ENCODE peak calls at places on chromosomes 13 and 19, in eight cellular contexts. Q is right lobe of liver, Z is left ventricle myocardium inferior, M is OCI-LY7, E is fibroblast of lung, S is PC-3, Y is breast epithelium, G is gastrocnemius medialis. X is an unnamed sample. For H3K9me3, the result is how much of the 10 kb centered on the place peaks cover.

GRCh38 chr19:6862673-6863078 is 24.7 kb upstream of the ADGRE1 start:
- DNase-seq in E (peak), Q (peak), S (peak), G (peak), M (peak), Y (peak), Z (peak), X (no peak)

GRCh38 chr19:1774999-1775772 is 21.9 kb downstream of the ONECUT3 start:
- DNase-seq in E (no peak), S (no peak), G (no peak), Z (no peak), Q (no peak), M (peak), Y (no peak), X (no peak)

GRCh38 chr13:101474419-101474957 is 22.0 kb downstream of the ITGBL1 start:
- DNase-seq in Y (peak), Z (no peak), M (no peak), S (peak), G (no peak), Q (no peak), E (peak), X (no peak)

GRCh38 chr13:110265682-110266430 is 41.1 kb downstream of the COL4A1 start:
- DNase-seq in Y (peak), G (peak), M (no peak), Z (peak), Q (peak), E (no peak), S (no peak), X (peak)

GRCh38 chr19:4910594-4911273 is 1.4 kb downstream of the UHRF1 start:
- DNase-seq in Q (no peak), Z (no peak), M (peak), S (peak), Y (no peak), E (peak), G (no peak), X (no peak)

GRCh38 chr19:53971608-53972007 is 8.9 kb downstream of the CACNG8 start:
- DNase-seq in M (no peak), Z (no peak), S (no peak), G (no peak), E (no peak), Q (no peak), Y (no peak), X (no peak)

GRCh38 chr13:24251525-24251924 is 57.9 kb upstream of the C1QTNF9 start:
- DNase-seq in Y (no peak), G (no peak), Q (no peak), M (no peak), E (no peak), S (no peak), Z (no peak), X (no peak)

GRCh38 chr19:7637374-7638256 is 705 bp downstream of the STXBP2 start:
- DNase-seq in Q (peak), Y (no peak), Z (peak), S (peak), G (no peak), E (no peak), M (peak), X (no peak)

GRCh38 chr19:18386543-18387251 is 739 bp downstream of the GDF15 start:
- DNase-seq in Y (no peak), G (no peak), Q (peak), M (no peak), E (peak), S (no peak), Z (no peak), X (no peak)

GRCh38 chr13:79966502-79966901 is 374.4 kb downstream of the SPRY2 start:
- DNase-seq in Y (no peak), E (no peak), Z (no peak), Q (no peak), M (no peak), S (peak), G (no peak), X (no peak)

GRCh38 chr19:13652810-13653590 is 111.3 kb upstream of the MRI1 start:
- DNase-seq in Z (no peak), S (peak), E (no peak), G (no peak), M (peak), Q (no peak), Y (no peak), X (no peak)

GRCh38 chr13:24995225-24995804 is 100.6 kb upstream of the PABPC3 start:
- DNase-seq in M (peak), Y (no peak), E (peak), G (peak), S (peak), Z (no peak), Q (peak), X (no peak)

GRCh38 chr13:48842316-48842715 is 133.4 kb upstream of the FNDC3A start:
- DNase-seq in M (no peak), E (no peak), Y (no peak), G (no peak), S (no peak), Q (no peak), Z (no peak), X (no peak)

GRCh38 chr19:15780595-15781418 is 6.7 kb upstream of the OR10H5 start:
- DNase-seq in Q (peak), S (peak), Y (peak), M (no peak), Z (no peak), G (no peak), E (no peak), X (no peak)

GRCh38 chr19:4969292-4969771 is 419 bp downstream of the KDM4B start:
- DNase-seq in Y (no peak), Q (no peak), Z (no peak), E (no peak), G (no peak), S (no peak), M (no peak), X (no peak)

GRCh38 chr13:24511019-24511823 is 1.4 kb downstream of the PARP4 start:
- DNase-seq in M (peak), Z (no peak), S (peak), Y (peak), G (peak), Q (no peak), E (peak), X (no peak)

GRCh38 chr13:23810842-23811241 is 78.4 kb downstream of the MIPEP start:
- DNase-seq in Z (no peak), E (no peak), S (no peak), Q (no peak), G (no peak), Y (no peak), M (peak), X (no peak)

GRCh38 chr13:89163081-89163480 is 1491.9 kb downstream of the SLITRK5 start:
- DNase-seq in E (peak), G (no peak), Z (no peak), S (no peak), M (no peak), Y (no peak), Q (no peak), X (no peak)

GRCh38 chr13:29991343-29991742 is 140.9 kb upstream of the UBL3 start:
- DNase-seq in Y (no peak), G (no peak), S (peak), Q (no peak), M (no peak), Z (no peak), E (peak), X (no peak)

GRCh38 chr13:47858678-47859050 is 142.4 kb downstream of the SUCLA2 start:
- DNase-seq in S (peak), Q (no peak), E (peak), M (no peak), Z (no peak), Y (no peak), G (no peak), X (no peak)

GRCh38 chr19:33798701-33799111 is 2.0 kb downstream of the KCTD15 start:
- DNase-seq in Y (no peak), Q (no peak), Z (no peak), S (no peak), M (no peak), G (no peak), E (peak), X (no peak)

GRCh38 chr19:48636859-48637448 is at the start of gene DBP:
- DNase-seq in S (peak), Y (peak), E (no peak), Q (peak), G (peak), M (no peak), Z (peak), X (no peak)

GRCh38 chr13:36385471-36385870 is 39.3 kb upstream of the SPART start:
- DNase-seq in G (no peak), E (peak), M (no peak), Z (no peak), Y (no peak), Q (no peak), S (peak), X (no peak)

GRCh38 chr13:60519496-60519895 is 122.5 kb downstream of the TDRD3 start:
- DNase-seq in Z (no peak), Q (no peak), G (no peak), E (no peak), S (no peak), M (no peak), Y (no peak), X (no peak)

GRCh38 chr13:38941353-38941945 is 49.2 kb downstream of the STOML3 start:
- DNase-seq in E (peak), S (peak), M (no peak), Z (no peak), Y (no peak), G (no peak), Q (no peak), X (no peak)

GRCh38 chr19:7257148-7258041 is 36.8 kb downstream of the INSR start:
- DNase-seq in Z (no peak), S (peak), Y (no peak), M (no peak), Q (no peak), G (no peak), E (peak), X (peak)

GRCh38 chr13:110065780-110066179 is 241.2 kb downstream of the COL4A1 start:
- DNase-seq in E (no peak), M (no peak), Q (no peak), Z (no peak), G (no peak), S (no peak), Y (no peak), X (no peak)

GRCh38 chr13:110138009-110138699 is 168.8 kb downstream of the COL4A1 start:
- DNase-seq in M (peak), G (peak), Z (peak), Y (peak), E (peak), S (peak), Q (peak), X (peak)

GRCh38 chr13:27194895-27195764 is 23.5 kb upstream of the USP12 start:
- DNase-seq in S (peak), Q (no peak), Z (no peak), M (no peak), G (no peak), Y (no peak), E (peak), X (no peak)

GRCh38 chr13:112013665-112014064 is 53.3 kb upstream of the SOX1 start:
- DNase-seq in Y (no peak), Z (no peak), E (no peak), S (no peak), G (no peak), Q (no peak), M (no peak), X (no peak)

GRCh38 chr13:95745752-95746151 is 68.8 kb downstream of the DNAJC3 start:
- DNase-seq in E (no peak), Z (no peak), M (no peak), G (no peak), Q (no peak), S (no peak), Y (no peak), X (no peak)

GRCh38 chr13:36298535-36299068 is 988 bp upstream of the CCDC169 start:
- DNase-seq in S (no peak), Z (no peak), Q (no peak), E (no peak), G (no peak), Y (no peak), M (no peak), X (no peak)

GRCh38 chr19:40827386-40828247 is 22.6 kb downstream of the CYP2A6 start:
- DNase-seq in Z (no peak), G (no peak), Q (peak), M (no peak), E (no peak), Y (no peak), S (no peak), X (no peak)
- TF ChIP-seq CTCF in Z (no peak), G (no peak), Q (no peak), M (no peak), E (no peak), Y (no peak), S (no peak), X (no peak)

DNA sequence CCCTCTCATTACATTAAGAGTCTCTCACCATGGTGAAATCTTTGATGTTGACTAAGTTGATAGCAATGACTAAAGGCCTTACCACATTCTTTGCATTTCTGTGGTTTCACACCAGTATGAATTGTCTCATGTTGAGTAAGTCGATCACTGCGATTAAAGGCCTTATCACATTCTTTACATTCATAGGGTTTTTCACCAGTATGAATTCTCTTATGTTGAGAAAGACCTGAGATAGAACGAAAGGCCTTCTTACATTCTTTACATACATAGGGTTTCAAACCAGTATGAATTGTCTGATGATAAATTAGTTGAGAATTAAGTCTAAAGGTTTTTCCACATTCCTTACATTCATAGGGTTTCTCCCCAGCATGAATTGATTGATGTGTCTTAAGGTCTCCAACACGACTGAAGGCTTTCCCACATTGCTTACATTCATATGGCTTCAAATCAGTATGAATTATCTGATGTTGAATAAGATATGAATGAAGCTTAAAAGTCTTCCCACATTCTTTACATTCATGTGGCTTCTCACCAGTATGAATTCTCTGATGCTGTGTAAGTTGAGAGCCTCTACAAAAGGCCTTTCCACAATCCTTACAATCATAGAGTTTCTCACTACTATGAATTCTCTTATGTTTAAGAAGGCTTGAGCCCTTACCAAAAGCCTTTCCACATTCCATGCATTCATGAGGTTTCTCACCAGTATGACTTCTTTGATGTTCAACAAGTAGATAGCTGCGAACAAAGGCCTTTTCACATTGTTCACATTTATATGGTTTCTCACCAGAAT is 45.6 kb downstream of the ZNF283 start:
- DNase-seq in Z (no peak), E (peak), S (peak), G (no peak), M (no peak), Q (no peak), Y (no peak), X (no peak)
- H3K9me3 ChIP-seq in Z (half or more), E (under half), S (under half), G (under half), M (under half), Q (half or more), Y (half or more), X (half or more)

GRCh38 chr19:38710928-38711725 is 33.1 kb downstream of the CAPN12 start:
- DNase-seq in E (no peak), Y (no peak), Z (no peak), Q (peak), G (peak), M (no peak), S (no peak), X (no peak)

GRCh38 chr19:38712161-38712748 is 32.0 kb downstream of the CAPN12 start:
- DNase-seq in Q (no peak), Y (no peak), Z (no peak), S (no peak), G (no peak), E (no peak), M (no peak), X (no peak)

GRCh38 chr19:38710416-38710702 is 33.9 kb downstream of the CAPN12 start:
- DNase-seq in Q (no peak), Y (no peak), E (no peak), M (no peak), S (no peak), Z (no peak), G (no peak), X (no peak)

GRCh38 chr19:38713227-38713649 is 31.0 kb downstream of the CAPN12 start:
- DNase-seq in Y (no peak), G (peak), E (peak), S (no peak), Q (peak), Z (peak), M (no peak), X (no peak)

GRCh38 chr19:38711726-38712153 is 32.5 kb downstream of the CAPN12 start:
- DNase-seq in E (peak), Z (no peak), G (peak), Q (no peak), M (no peak), Y (peak), S (no peak), X (no peak)
- TF ChIP-seq CTCF in E (no peak), Z (no peak), G (no peak), Q (no peak), M (no peak), Y (no peak), S (no peak), X (no peak)

DNA sequence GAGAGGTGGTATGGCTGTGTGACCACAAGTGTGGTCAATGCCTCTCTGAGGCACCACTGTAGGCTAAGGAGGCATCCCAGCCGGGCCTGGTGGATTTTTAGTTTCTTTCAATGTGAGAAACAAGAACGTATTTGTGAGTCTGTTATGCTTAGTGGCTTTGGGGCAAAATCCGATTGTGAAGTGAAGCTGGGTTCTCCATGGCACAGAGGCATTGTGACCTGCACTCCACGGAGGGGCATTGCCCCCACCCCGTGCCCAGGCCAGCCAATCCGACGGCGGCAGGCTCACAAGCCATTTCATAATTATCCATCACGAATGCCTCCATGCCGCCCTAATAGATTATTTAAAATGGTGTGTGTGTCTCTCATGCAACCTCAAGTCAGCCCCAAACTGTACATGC is 151.6 kb downstream of the ZNF536 start:
- DNase-seq in Y (no peak), S (no peak), M (no peak), Q (no peak), G (no peak), E (no peak), Z (no peak), X (no peak)
- H3K9me3 ChIP-seq in Y (under half), S (under half), M (under half), Q (under half), G (under half), E (under half), Z (under half), X (under half)

DNA sequence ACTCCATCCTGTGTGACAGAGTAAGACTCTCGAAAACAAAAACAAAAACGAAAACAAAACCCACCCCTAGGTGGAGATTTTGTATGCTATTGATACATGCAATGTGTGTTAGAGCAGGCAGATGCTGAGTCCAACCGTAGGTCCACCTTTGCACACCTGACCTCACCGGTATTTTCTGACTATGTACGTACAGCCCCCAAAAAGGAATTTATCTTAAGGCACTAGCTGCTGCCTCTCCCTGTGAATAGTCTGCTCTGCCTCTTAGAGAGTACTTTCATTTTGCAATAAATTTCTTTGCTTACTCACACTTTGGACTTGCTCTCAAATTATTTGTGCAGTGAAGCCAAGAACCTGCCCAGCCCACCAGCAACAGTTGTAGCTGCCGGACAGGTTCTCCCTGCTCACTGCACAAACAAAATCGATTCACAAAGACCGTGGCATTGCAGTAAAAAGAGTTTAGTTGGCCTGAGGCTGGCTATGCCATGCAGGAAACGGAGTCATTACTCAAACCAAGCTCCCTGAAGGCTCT is 8.2 kb upstream of the ZNF77 start:
- DNase-seq in S (peak), Q (peak), Y (peak), E (no peak), Z (no peak), M (peak), G (no peak), X (no peak)
- TF ChIP-seq CTCF in S (no peak), Q (peak), Y (peak), E (peak), Z (no peak), M (peak), G (no peak), X (no peak)

GRCh38 chr19:43809762-43810696 is 7.8 kb upstream of the LYPD5 start:
- DNase-seq in G (no peak), M (peak), Z (no peak), Y (no peak), Q (no peak), S (peak), E (peak), X (no peak)
- H3K9me3 ChIP-seq in G (under half), M (under half), Z (under half), Y (under half), Q (under half), S (under half), E (under half), X (under half)

DNA sequence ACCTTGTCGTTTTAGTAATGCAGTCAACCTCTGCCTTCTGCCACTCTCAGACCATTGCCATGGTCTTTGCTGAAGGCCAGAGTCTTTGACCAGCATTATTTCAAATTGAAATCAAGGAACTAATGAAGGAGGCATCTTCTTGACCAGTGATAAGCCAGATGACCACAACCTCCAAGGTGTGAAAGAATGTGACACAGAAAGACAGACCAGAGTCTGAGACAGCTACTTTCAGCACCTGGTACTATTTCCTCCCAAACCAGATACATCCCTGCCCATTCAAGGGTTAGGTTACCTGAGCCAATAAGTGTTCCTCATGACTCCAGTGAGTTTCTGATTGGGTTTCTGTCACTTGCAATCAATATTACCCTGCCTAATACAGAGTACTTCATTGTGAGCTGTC is 20.3 kb upstream of the RNASEH2B start:
- DNase-seq in Q (no peak), G (no peak), Y (no peak), S (no peak), E (no peak), Z (no peak), M (no peak), X (no peak)
- TF ChIP-seq CTCF in Q (no peak), G (no peak), Y (no peak), S (no peak), E (no peak), Z (no peak), M (no peak), X (no peak)

GRCh38 chr13:58043971-58044370 is 412.4 kb downstream of the PCDH17 start:
- DNase-seq in Z (no peak), Y (no peak), M (no peak), G (no peak), S (no peak), Q (no peak), E (no peak), X (no peak)

GRCh38 chr13:58051807-58052375 is 420.3 kb downstream of the PCDH17 start:
- DNase-seq in M (no peak), Y (no peak), E (no peak), Z (no peak), S (no peak), Q (no peak), G (no peak), X (no peak)

GRCh38 chr13:58048670-58049069 is 417.1 kb downstream of the PCDH17 start:
- DNase-seq in S (no peak), M (no peak), E (peak), G (no peak), Y (no peak), Q (no peak), Z (no peak), X (no peak)
- H3K9me3 ChIP-seq in S (under half), M (under half), E (under half), G (under half), Y (under half), Q (under half), Z (under half), X (under half)

X was measured in thoracic aorta.